ENCODE peak calls at places on chromosomes 5 and 9, in ten cellular contexts. O is NCI-H1105; S is stimulated activated CD8-positive, alpha-beta memory T cell treated with anti-CD3 and anti-CD28 coated beads, Interleukin-2, amount 100 ng/mL, for 1 hour; D is brain microvascular endothelial cell; L is COR-L47; W is head of caudate nucleus; V is activated T-helper 1 cell treated with anti-CD3 and anti-CD28 coated beads, Interleukin-2, amount 50 U/mL, for 16 hours; G is choroid plexus epithelial cell; Q is adrenal gland; B is GM18507. T is an unnamed sample.

GRCh38 chr5:116766470-116766947 is 191.9 kb upstream of the SEMA6A start:
- DNase-seq in D (peak; percentile 98), Q (peak; percentile 45), W (peak; percentile 9), G (peak; percentile 98), B (peak; percentile 29), L (no peak), V (no peak), S (no peak), O (no peak), T (peak; percentile 73)

GRCh38 chr9:123654218-123654617 is 275.7 kb downstream of the DENND1A start:
- DNase-seq in V (no peak), B (no peak), S (no peak), L (no peak), O (no peak), Q (no peak), W (no peak), D (no peak), G (no peak), T (no peak)

GRCh38 chr5:66238435-66238834 is 94.3 kb downstream of the SREK1 start:
- DNase-seq in G (no peak), W (no peak), Q (no peak), S (no peak), O (no peak), V (no peak), D (no peak), B (no peak), L (peak; percentile 19), T (no peak)

GRCh38 chr5:1442222-1443144 is 2.8 kb downstream of the SLC6A3 start:
- DNase-seq in W (no peak), L (no peak), B (no peak), D (no peak), G (no peak), O (no peak), V (no peak), S (no peak), Q (no peak), T (no peak)

GRCh38 chr9:81549500-81550206 is 139.7 kb downstream of the TLE1 start:
- DNase-seq in L (no peak), D (no peak), B (no peak), G (no peak), O (no peak), W (no peak), Q (no peak), V (no peak), S (no peak), T (no peak)

GRCh38 chr5:59709346-59709821 is 184.1 kb downstream of the PDE4D start:
- DNase-seq in G (peak; percentile 61), S (no peak), O (no peak), D (no peak), Q (no peak), V (no peak), B (no peak), W (no peak), L (no peak), T (no peak)

GRCh38 chr9:86645303-86645702 is 291.1 kb upstream of the TUT7 start:
- DNase-seq in V (no peak), Q (no peak), O (no peak), G (no peak), W (peak; percentile 4), L (no peak), S (no peak), D (no peak), B (no peak), T (no peak)

GRCh38 chr5:141811287-141812155 is 66.7 kb downstream of the PCDH1 start:
- DNase-seq in V (no peak), B (peak; percentile 28), O (peak; percentile 28), G (no peak), L (peak; percentile 77), W (peak; percentile 55), D (no peak), Q (peak; percentile 14), S (peak; percentile 2), T (peak; percentile 33)

GRCh38 chr9:86598411-86599239 is 244.4 kb upstream of the TUT7 start:
- DNase-seq in Q (no peak), S (no peak), V (no peak), B (no peak), W (no peak), L (no peak), G (no peak), O (no peak), D (no peak), T (no peak)